ENCODE peak calls at places on chromosome 21, in seven cellular contexts. One of them, this sample, is unnamed.

GRCh38 chr21:39633770-39634181 is 21.0 kb downstream of the B3GALT5 start:
- DNase-seq in activated naive CD4-positive, alpha-beta T cell: no peak
- DNase-seq in left lung: no peak
- DNase-seq in stimulated activated CD8-positive, alpha-beta memory T cell treated with anti-CD3 and anti-CD28 coated beads, Interleukin-4, amount 100 ng/mL, for 1 hour: no peak
- DNase-seq in cardiac muscle cell: no peak
- DNase-seq in NCI-H2171 treated with DMSO at 0.1 percent for 48 hours: no peak
- DNase-seq in HL-60: no peak
- DNase-seq in this sample: no peak

GRCh38 chr21:39788383-39788782 is 43.4 kb downstream of the IGSF5 start:
- DNase-seq in activated naive CD4-positive, alpha-beta T cell: no peak
- DNase-seq in left lung: peak
- DNase-seq in stimulated activated CD8-positive, alpha-beta memory T cell treated with anti-CD3 and anti-CD28 coated beads, Interleukin-4, amount 100 ng/mL, for 1 hour: no peak
- DNase-seq in cardiac muscle cell: peak
- DNase-seq in NCI-H2171 treated with DMSO at 0.1 percent for 48 hours: peak
- DNase-seq in HL-60: no peak
- DNase-seq in this sample: peak

GRCh38 chr21:32448803-32449594 is 36.5 kb downstream of the EVA1C start:
- DNase-seq in activated naive CD4-positive, alpha-beta T cell: no peak
- DNase-seq in left lung: no peak
- DNase-seq in stimulated activated CD8-positive, alpha-beta memory T cell treated with anti-CD3 and anti-CD28 coated beads, Interleukin-4, amount 100 ng/mL, for 1 hour: no peak
- DNase-seq in cardiac muscle cell: no peak
- DNase-seq in NCI-H2171 treated with DMSO at 0.1 percent for 48 hours: no peak
- DNase-seq in HL-60: no peak
- DNase-seq in this sample: no peak

GRCh38 chr21:44948426-44949120 is 8.7 kb downstream of the SLX9 start:
- DNase-seq in activated naive CD4-positive, alpha-beta T cell: no peak
- DNase-seq in left lung: no peak
- DNase-seq in stimulated activated CD8-positive, alpha-beta memory T cell treated with anti-CD3 and anti-CD28 coated beads, Interleukin-4, amount 100 ng/mL, for 1 hour: no peak
- DNase-seq in cardiac muscle cell: no peak
- DNase-seq in NCI-H2171 treated with DMSO at 0.1 percent for 48 hours: no peak
- DNase-seq in HL-60: no peak
- DNase-seq in this sample: no peak

GRCh38 chr21:23218667-23219066 is 2220.5 kb downstream of the NCAM2 start:
- DNase-seq in activated naive CD4-positive, alpha-beta T cell: no peak
- DNase-seq in left lung: no peak
- DNase-seq in stimulated activated CD8-positive, alpha-beta memory T cell treated with anti-CD3 and anti-CD28 coated beads, Interleukin-4, amount 100 ng/mL, for 1 hour: no peak
- DNase-seq in cardiac muscle cell: no peak
- DNase-seq in NCI-H2171 treated with DMSO at 0.1 percent for 48 hours: no peak
- DNase-seq in HL-60: no peak
- DNase-seq in this sample: no peak

GRCh38 chr21:34684174-34684876 is 15.5 kb downstream of the CLIC6 start:
- DNase-seq in activated naive CD4-positive, alpha-beta T cell: no peak
- DNase-seq in left lung: no peak
- DNase-seq in stimulated activated CD8-positive, alpha-beta memory T cell treated with anti-CD3 and anti-CD28 coated beads, Interleukin-4, amount 100 ng/mL, for 1 hour: no peak
- DNase-seq in cardiac muscle cell: no peak
- DNase-seq in NCI-H2171 treated with DMSO at 0.1 percent for 48 hours: no peak
- DNase-seq in HL-60: no peak
- DNase-seq in this sample: no peak

GRCh38 chr21:16040601-16041000 is 310.8 kb downstream of the USP25 start:
- DNase-seq in activated naive CD4-positive, alpha-beta T cell: no peak
- DNase-seq in left lung: no peak
- DNase-seq in stimulated activated CD8-positive, alpha-beta memory T cell treated with anti-CD3 and anti-CD28 coated beads, Interleukin-4, amount 100 ng/mL, for 1 hour: no peak
- DNase-seq in cardiac muscle cell: no peak
- DNase-seq in NCI-H2171 treated with DMSO at 0.1 percent for 48 hours: no peak
- DNase-seq in HL-60: no peak
- DNase-seq in this sample: no peak

GRCh38 chr21:23921670-23922418 is 1685.4 kb downstream of the MRPL39 start:
- DNase-seq in activated naive CD4-positive, alpha-beta T cell: no peak
- DNase-seq in left lung: no peak
- DNase-seq in stimulated activated CD8-positive, alpha-beta memory T cell treated with anti-CD3 and anti-CD28 coated beads, Interleukin-4, amount 100 ng/mL, for 1 hour: no peak
- DNase-seq in cardiac muscle cell: no peak
- DNase-seq in NCI-H2171 treated with DMSO at 0.1 percent for 48 hours: no peak
- DNase-seq in HL-60: no peak
- DNase-seq in this sample: no peak

GRCh38 chr21:14591277-14591876 is 45.3 kb upstream of the SAMSN1 start:
- DNase-seq in activated naive CD4-positive, alpha-beta T cell: no peak
- DNase-seq in left lung: no peak
- DNase-seq in stimulated activated CD8-positive, alpha-beta memory T cell treated with anti-CD3 and anti-CD28 coated beads, Interleukin-4, amount 100 ng/mL, for 1 hour: no peak
- DNase-seq in cardiac muscle cell: no peak
- DNase-seq in NCI-H2171 treated with DMSO at 0.1 percent for 48 hours: no peak
- DNase-seq in HL-60: no peak
- DNase-seq in this sample: no peak

GRCh38 chr21:43926196-43926595 is 61.2 kb downstream of the AGPAT3 start:
- DNase-seq in activated naive CD4-positive, alpha-beta T cell: no peak
- DNase-seq in left lung: no peak
- DNase-seq in stimulated activated CD8-positive, alpha-beta memory T cell treated with anti-CD3 and anti-CD28 coated beads, Interleukin-4, amount 100 ng/mL, for 1 hour: no peak
- DNase-seq in cardiac muscle cell: no peak
- DNase-seq in NCI-H2171 treated with DMSO at 0.1 percent for 48 hours: no peak
- DNase-seq in HL-60: no peak
- DNase-seq in this sample: no peak

GRCh38 chr21:43333301-43334062 is 93.4 kb downstream of the SIK1 start:
- DNase-seq in activated naive CD4-positive, alpha-beta T cell: no peak
- DNase-seq in left lung: peak
- DNase-seq in stimulated activated CD8-positive, alpha-beta memory T cell treated with anti-CD3 and anti-CD28 coated beads, Interleukin-4, amount 100 ng/mL, for 1 hour: no peak
- DNase-seq in cardiac muscle cell: peak
- DNase-seq in NCI-H2171 treated with DMSO at 0.1 percent for 48 hours: no peak
- DNase-seq in HL-60: no peak
- DNase-seq in this sample: no peak

GRCh38 chr21:28252923-28253322 is 739.8 kb downstream of the LTN1 start:
- DNase-seq in activated naive CD4-positive, alpha-beta T cell: no peak
- DNase-seq in left lung: no peak
- DNase-seq in stimulated activated CD8-positive, alpha-beta memory T cell treated with anti-CD3 and anti-CD28 coated beads, Interleukin-4, amount 100 ng/mL, for 1 hour: no peak
- DNase-seq in cardiac muscle cell: no peak
- DNase-seq in NCI-H2171 treated with DMSO at 0.1 percent for 48 hours: no peak
- DNase-seq in HL-60: no peak
- DNase-seq in this sample: no peak

GRCh38 chr21:27246741-27247140 is 279.9 kb upstream of the ADAMTS5 start:
- DNase-seq in activated naive CD4-positive, alpha-beta T cell: no peak
- DNase-seq in left lung: no peak
- DNase-seq in stimulated activated CD8-positive, alpha-beta memory T cell treated with anti-CD3 and anti-CD28 coated beads, Interleukin-4, amount 100 ng/mL, for 1 hour: no peak
- DNase-seq in cardiac muscle cell: no peak
- DNase-seq in NCI-H2171 treated with DMSO at 0.1 percent for 48 hours: no peak
- DNase-seq in HL-60: no peak
- DNase-seq in this sample: no peak

GRCh38 chr21:17590443-17590842 is 22.3 kb downstream of the BTG3 start:
- DNase-seq in activated naive CD4-positive, alpha-beta T cell: no peak
- DNase-seq in left lung: no peak
- DNase-seq in stimulated activated CD8-positive, alpha-beta memory T cell treated with anti-CD3 and anti-CD28 coated beads, Interleukin-4, amount 100 ng/mL, for 1 hour: no peak
- DNase-seq in cardiac muscle cell: no peak
- DNase-seq in NCI-H2171 treated with DMSO at 0.1 percent for 48 hours: no peak
- DNase-seq in HL-60: no peak
- DNase-seq in this sample: no peak

GRCh38 chr21:18951291-18952038 is 547.9 kb upstream of the TMPRSS15 start:
- DNase-seq in activated naive CD4-positive, alpha-beta T cell: no peak
- DNase-seq in left lung: no peak
- DNase-seq in stimulated activated CD8-positive, alpha-beta memory T cell treated with anti-CD3 and anti-CD28 coated beads, Interleukin-4, amount 100 ng/mL, for 1 hour: no peak
- DNase-seq in cardiac muscle cell: peak
- DNase-seq in NCI-H2171 treated with DMSO at 0.1 percent for 48 hours: peak
- DNase-seq in HL-60: peak
- DNase-seq in this sample: peak

GRCh38 chr21:31656199-31657095 is 3.0 kb upstream of the SOD1 start:
- DNase-seq in activated naive CD4-positive, alpha-beta T cell: no peak
- DNase-seq in left lung: no peak
- DNase-seq in stimulated activated CD8-positive, alpha-beta memory T cell treated with anti-CD3 and anti-CD28 coated beads, Interleukin-4, amount 100 ng/mL, for 1 hour: no peak
- DNase-seq in cardiac muscle cell: no peak
- DNase-seq in NCI-H2171 treated with DMSO at 0.1 percent for 48 hours: no peak
- DNase-seq in HL-60: no peak
- DNase-seq in this sample: no peak